ENCODE peak calls at places on chromosomes 16 and 17, in nine cellular contexts. One of them, this sample, is unnamed.

GRCh38 chr17:42055496-42055895 is 5.1 kb upstream of the C17orf113 start:
- DNase-seq in OCI-LY7: no peak
- DNase-seq in NCI-H1048: no peak
- DNase-seq in NCI-H2171: no peak
- DNase-seq in activated T-cell treated with anti-CD3 and anti-CD28 coated beads, Interleukin-2, amount 50 U/mL, for 72 hours: no peak
- DNase-seq in HEK293T: no peak
- DNase-seq in tibial artery: no peak
- DNase-seq in NCI-H774: no peak
- DNase-seq in mammary epithelial cell: no peak
- DNase-seq in this sample: no peak

GRCh38 chr16:49472598-49472997 is 99.0 kb downstream of the C16orf78 start:
- DNase-seq in HEK293T: no peak
- DNase-seq in NCI-H774: no peak
- DNase-seq in OCI-LY7: no peak
- DNase-seq in NCI-H1048: no peak
- DNase-seq in mammary epithelial cell: no peak
- DNase-seq in NCI-H2171: peak; percentile 93
- DNase-seq in tibial artery: peak; percentile 18
- DNase-seq in activated T-cell treated with anti-CD3 and anti-CD28 coated beads, Interleukin-2, amount 50 U/mL, for 72 hours: no peak
- DNase-seq in this sample: no peak

GRCh38 chr17:36972186-36972686 is 23.5 kb downstream of the AATF start:
- DNase-seq in tibial artery: no peak
- DNase-seq in activated T-cell treated with anti-CD3 and anti-CD28 coated beads, Interleukin-2, amount 50 U/mL, for 72 hours: no peak
- DNase-seq in OCI-LY7: no peak
- DNase-seq in NCI-H2171: no peak
- DNase-seq in mammary epithelial cell: no peak
- DNase-seq in NCI-H774: no peak
- DNase-seq in HEK293T: no peak
- DNase-seq in NCI-H1048: no peak
- DNase-seq in this sample: no peak

GRCh38 chr17:64196626-64197025 is 66.4 kb downstream of the TEX2 start:
- DNase-seq in NCI-H2171: no peak
- DNase-seq in tibial artery: no peak
- DNase-seq in OCI-LY7: no peak
- DNase-seq in activated T-cell treated with anti-CD3 and anti-CD28 coated beads, Interleukin-2, amount 50 U/mL, for 72 hours: no peak
- DNase-seq in mammary epithelial cell: no peak
- DNase-seq in NCI-H774: no peak
- DNase-seq in HEK293T: no peak
- DNase-seq in NCI-H1048: no peak
- DNase-seq in this sample: no peak

GRCh38 chr17:12365805-12366204 is 299.9 kb upstream of the MYOCD start:
- DNase-seq in NCI-H1048: no peak
- DNase-seq in NCI-H774: no peak
- DNase-seq in NCI-H2171: no peak
- DNase-seq in HEK293T: no peak
- DNase-seq in OCI-LY7: no peak
- DNase-seq in tibial artery: peak; percentile 65
- DNase-seq in mammary epithelial cell: no peak
- DNase-seq in activated T-cell treated with anti-CD3 and anti-CD28 coated beads, Interleukin-2, amount 50 U/mL, for 72 hours: no peak
- DNase-seq in this sample: no peak

GRCh38 chr17:82086941-82087906 is 10.8 kb downstream of the FASN start:
- DNase-seq in HEK293T: no peak
- DNase-seq in tibial artery: no peak
- DNase-seq in NCI-H774: no peak
- DNase-seq in mammary epithelial cell: no peak
- DNase-seq in activated T-cell treated with anti-CD3 and anti-CD28 coated beads, Interleukin-2, amount 50 U/mL, for 72 hours: no peak
- DNase-seq in NCI-H1048: no peak
- DNase-seq in NCI-H2171: no peak
- DNase-seq in OCI-LY7: no peak
- DNase-seq in this sample: no peak

GRCh38 chr17:83195330-83196087 is 116.1 kb downstream of the METRNL start:
- DNase-seq in tibial artery: peak; percentile 79
- DNase-seq in NCI-H1048: no peak
- DNase-seq in NCI-H2171: no peak
- DNase-seq in activated T-cell treated with anti-CD3 and anti-CD28 coated beads, Interleukin-2, amount 50 U/mL, for 72 hours: no peak
- DNase-seq in HEK293T: no peak
- DNase-seq in mammary epithelial cell: no peak
- DNase-seq in NCI-H774: no peak
- DNase-seq in OCI-LY7: no peak
- DNase-seq in this sample: no peak

GRCh38 chr16:83389751-83390150 is 418.0 kb upstream of the HSBP1 start:
- DNase-seq in activated T-cell treated with anti-CD3 and anti-CD28 coated beads, Interleukin-2, amount 50 U/mL, for 72 hours: no peak
- DNase-seq in NCI-H2171: no peak
- DNase-seq in tibial artery: no peak
- DNase-seq in NCI-H1048: no peak
- DNase-seq in OCI-LY7: no peak
- DNase-seq in NCI-H774: no peak
- DNase-seq in mammary epithelial cell: no peak
- DNase-seq in HEK293T: no peak
- DNase-seq in this sample: no peak

GRCh38 chr17:34820922-34821321 is 140.3 kb downstream of the CCT6B start:
- DNase-seq in NCI-H2171: no peak
- DNase-seq in tibial artery: no peak
- DNase-seq in mammary epithelial cell: no peak
- DNase-seq in NCI-H1048: no peak
- DNase-seq in NCI-H774: no peak
- DNase-seq in HEK293T: no peak
- DNase-seq in OCI-LY7: no peak
- DNase-seq in activated T-cell treated with anti-CD3 and anti-CD28 coated beads, Interleukin-2, amount 50 U/mL, for 72 hours: no peak
- DNase-seq in this sample: no peak

GRCh38 chr17:39687546-39688474 is at the start of gene PGAP3:
- DNase-seq in NCI-H774: peak; percentile 95
- DNase-seq in activated T-cell treated with anti-CD3 and anti-CD28 coated beads, Interleukin-2, amount 50 U/mL, for 72 hours: peak; percentile 92
- DNase-seq in mammary epithelial cell: peak; percentile 90
- DNase-seq in NCI-H2171: peak; percentile 97
- DNase-seq in tibial artery: peak; percentile 81
- DNase-seq in NCI-H1048: peak; percentile 88
- DNase-seq in HEK293T: peak; percentile 84
- DNase-seq in OCI-LY7: peak; percentile 96
- DNase-seq in this sample: peak; percentile 96

GRCh38 chr17:77681820-77682219 is 276.7 kb upstream of the TNRC6C start:
- DNase-seq in NCI-H774: no peak
- DNase-seq in NCI-H1048: no peak
- DNase-seq in activated T-cell treated with anti-CD3 and anti-CD28 coated beads, Interleukin-2, amount 50 U/mL, for 72 hours: no peak
- DNase-seq in NCI-H2171: no peak
- DNase-seq in mammary epithelial cell: no peak
- DNase-seq in HEK293T: no peak
- DNase-seq in tibial artery: no peak
- DNase-seq in OCI-LY7: no peak
- DNase-seq in this sample: no peak

GRCh38 chr17:19306160-19307111 is 56.1 kb downstream of the B9D1 start:
- DNase-seq in NCI-H774: no peak
- DNase-seq in mammary epithelial cell: no peak
- DNase-seq in HEK293T: no peak
- DNase-seq in activated T-cell treated with anti-CD3 and anti-CD28 coated beads, Interleukin-2, amount 50 U/mL, for 72 hours: peak; percentile 6
- DNase-seq in NCI-H1048: no peak
- DNase-seq in OCI-LY7: peak; percentile 98
- DNase-seq in NCI-H2171: no peak
- DNase-seq in tibial artery: no peak
- DNase-seq in this sample: no peak

GRCh38 chr16:20904507-20905079 is 4.0 kb downstream of the LYRM1 start:
- DNase-seq in HEK293T: no peak
- DNase-seq in NCI-H1048: no peak
- DNase-seq in NCI-H2171: no peak
- DNase-seq in activated T-cell treated with anti-CD3 and anti-CD28 coated beads, Interleukin-2, amount 50 U/mL, for 72 hours: no peak
- DNase-seq in OCI-LY7: peak; percentile 76
- DNase-seq in tibial artery: no peak
- DNase-seq in mammary epithelial cell: peak; percentile 83
- DNase-seq in NCI-H774: no peak
- DNase-seq in this sample: no peak

GRCh38 chr17:82603981-82604448 is 44.2 kb downstream of the WDR45B start:
- DNase-seq in activated T-cell treated with anti-CD3 and anti-CD28 coated beads, Interleukin-2, amount 50 U/mL, for 72 hours: peak; percentile 39
- DNase-seq in HEK293T: no peak
- DNase-seq in OCI-LY7: no peak
- DNase-seq in NCI-H2171: no peak
- DNase-seq in NCI-H774: no peak
- DNase-seq in NCI-H1048: no peak
- DNase-seq in mammary epithelial cell: no peak
- DNase-seq in tibial artery: peak; percentile 73
- DNase-seq in this sample: no peak

GRCh38 chr16:53224932-53225533 is 170.2 kb downstream of the CHD9 start:
- DNase-seq in NCI-H774: no peak
- DNase-seq in NCI-H2171: no peak
- DNase-seq in activated T-cell treated with anti-CD3 and anti-CD28 coated beads, Interleukin-2, amount 50 U/mL, for 72 hours: no peak
- DNase-seq in HEK293T: no peak
- DNase-seq in OCI-LY7: no peak
- DNase-seq in tibial artery: no peak
- DNase-seq in NCI-H1048: no peak
- DNase-seq in mammary epithelial cell: peak; percentile 39
- DNase-seq in this sample: no peak

GRCh38 chr16:85508993-85509392 is 104.1 kb upstream of the GSE1 start:
- DNase-seq in HEK293T: no peak
- DNase-seq in tibial artery: no peak
- DNase-seq in mammary epithelial cell: no peak
- DNase-seq in activated T-cell treated with anti-CD3 and anti-CD28 coated beads, Interleukin-2, amount 50 U/mL, for 72 hours: no peak
- DNase-seq in OCI-LY7: no peak
- DNase-seq in NCI-H2171: no peak
- DNase-seq in NCI-H774: no peak
- DNase-seq in NCI-H1048: no peak
- DNase-seq in this sample: no peak

GRCh38 chr16:12228607-12229499 is 252.3 kb downstream of the SNX29 start:
- DNase-seq in NCI-H1048: no peak
- DNase-seq in OCI-LY7: peak; percentile 89
- DNase-seq in NCI-H774: peak; percentile 43
- DNase-seq in NCI-H2171: no peak
- DNase-seq in mammary epithelial cell: peak; percentile 40
- DNase-seq in tibial artery: no peak
- DNase-seq in activated T-cell treated with anti-CD3 and anti-CD28 coated beads, Interleukin-2, amount 50 U/mL, for 72 hours: peak; percentile 20
- DNase-seq in HEK293T: peak; percentile 73
- DNase-seq in this sample: no peak

GRCh38 chr16:9447195-9447551 is 355.7 kb downstream of the HAPSTR1 start:
- DNase-seq in activated T-cell treated with anti-CD3 and anti-CD28 coated beads, Interleukin-2, amount 50 U/mL, for 72 hours: no peak
- DNase-seq in HEK293T: no peak
- DNase-seq in NCI-H1048: no peak
- DNase-seq in OCI-LY7: no peak
- DNase-seq in tibial artery: no peak
- DNase-seq in NCI-H774: no peak
- DNase-seq in mammary epithelial cell: no peak
- DNase-seq in NCI-H2171: no peak
- DNase-seq in this sample: no peak

This sample was measured in NCI-H2081 treated with DMSO at 0.1 percent for 48 hours.